ENCODE peak calls at places on chromosomes 5 and 9, in four cellular contexts. H is GM23338, G is A549, R is HepG2. O is an unnamed sample.

GRCh38 chr9:13274901-13275641 is 4.4 kb downstream of the MPDZ start:
- DNase-seq in H (peak; percentile 21), R (no peak), G (no peak), O (no peak)

GRCh38 chr9:76302947-76303550 is 91.2 kb downstream of the RFK start:
- DNase-seq in R (peak; percentile 37), G (peak; percentile 48), H (peak; percentile 82), O (peak; percentile 5)

GRCh38 chr5:141760753-141761152 is 78.7 kb upstream of the ARAP3 start:
- DNase-seq in R (no peak), G (no peak), H (peak; percentile 40), O (no peak)

GRCh38 chr5:55585266-55585610 is 50.5 kb upstream of the PLPP1 start:
- DNase-seq in G (no peak), H (no peak), R (no peak), O (no peak)

GRCh38 chr5:64497390-64497789 is 8.4 kb upstream of the RGS7BP start:
- DNase-seq in H (peak; percentile 41), G (no peak), R (no peak), O (no peak)

GRCh38 chr5:127608077-127608660 is 40.7 kb upstream of the CTXN3 start:
- DNase-seq in H (no peak), R (no peak), G (no peak), O (no peak)

GRCh38 chr5:57155033-57155432 is 18.8 kb upstream of the GPBP1 start:
- DNase-seq in R (no peak), H (no peak), G (no peak), O (no peak)

GRCh38 chr9:116585896-116586295 is 101.2 kb upstream of the TRIM32 start:
- DNase-seq in H (no peak), R (no peak), G (no peak), O (no peak)

GRCh38 chr5:914174-914573 is 21.5 kb downstream of the TRIP13 start:
- DNase-seq in R (no peak), H (no peak), G (no peak), O (no peak)

GRCh38 chr9:106797299-106797698 is 65.7 kb upstream of the ZNF462 start:
- DNase-seq in R (no peak), H (no peak), G (no peak), O (no peak)

GRCh38 chr5:176529116-176529823 is 7.9 kb downstream of the RNF44 start:
- DNase-seq in R (no peak), H (no peak), G (no peak), O (no peak)

GRCh38 chr5:59079622-59080620 is 497.0 kb downstream of the RAB3C start:
- DNase-seq in G (no peak), H (no peak), R (peak; percentile 34), O (no peak)

GRCh38 chr5:120517607-120518252 is 53.6 kb downstream of the PRR16 start:
- DNase-seq in R (no peak), G (no peak), H (no peak), O (no peak)

GRCh38 chr5:10246761-10247160 is 2.9 kb downstream of the ATPSCKMT start:
- DNase-seq in H (no peak), R (peak; percentile 59), G (no peak), O (no peak)

GRCh38 chr5:620586-621180 is 8.5 kb downstream of the CEP72 start:
- DNase-seq in R (peak; percentile 36), G (no peak), H (no peak), O (no peak)

GRCh38 chr9:35510745-35511428 is 21.0 kb downstream of the RUSC2 start:
- DNase-seq in R (peak; percentile 88), H (no peak), G (peak; percentile 79), O (no peak)

GRCh38 chr9:127303830-127304229 is 39.3 kb downstream of the GARNL3 start:
- DNase-seq in H (no peak), R (no peak), G (no peak), O (no peak)

GRCh38 chr9:124032247-124032646 is 20.7 kb downstream of the LHX2 start:
- DNase-seq in G (no peak), H (peak; percentile 75), R (no peak), O (no peak)

GRCh38 chr9:124030969-124031451 is 19.4 kb downstream of the LHX2 start:
- DNase-seq in R (no peak), H (no peak), G (no peak), O (no peak)

GRCh38 chr9:124033348-124033747 is 21.8 kb downstream of the LHX2 start:
- DNase-seq in R (no peak), G (no peak), H (no peak), O (no peak)

GRCh38 chr9:124033967-124034366 is 22.4 kb downstream of the LHX2 start:
- DNase-seq in R (no peak), G (no peak), H (no peak), O (no peak)

GRCh38 chr9:124029617-124030016 is 18.0 kb downstream of the LHX2 start:
- DNase-seq in H (no peak), G (no peak), R (no peak), O (no peak)
- TF ChIP-seq REST in H (no peak), G (no peak), R (no peak), O (no peak)

DNA sequence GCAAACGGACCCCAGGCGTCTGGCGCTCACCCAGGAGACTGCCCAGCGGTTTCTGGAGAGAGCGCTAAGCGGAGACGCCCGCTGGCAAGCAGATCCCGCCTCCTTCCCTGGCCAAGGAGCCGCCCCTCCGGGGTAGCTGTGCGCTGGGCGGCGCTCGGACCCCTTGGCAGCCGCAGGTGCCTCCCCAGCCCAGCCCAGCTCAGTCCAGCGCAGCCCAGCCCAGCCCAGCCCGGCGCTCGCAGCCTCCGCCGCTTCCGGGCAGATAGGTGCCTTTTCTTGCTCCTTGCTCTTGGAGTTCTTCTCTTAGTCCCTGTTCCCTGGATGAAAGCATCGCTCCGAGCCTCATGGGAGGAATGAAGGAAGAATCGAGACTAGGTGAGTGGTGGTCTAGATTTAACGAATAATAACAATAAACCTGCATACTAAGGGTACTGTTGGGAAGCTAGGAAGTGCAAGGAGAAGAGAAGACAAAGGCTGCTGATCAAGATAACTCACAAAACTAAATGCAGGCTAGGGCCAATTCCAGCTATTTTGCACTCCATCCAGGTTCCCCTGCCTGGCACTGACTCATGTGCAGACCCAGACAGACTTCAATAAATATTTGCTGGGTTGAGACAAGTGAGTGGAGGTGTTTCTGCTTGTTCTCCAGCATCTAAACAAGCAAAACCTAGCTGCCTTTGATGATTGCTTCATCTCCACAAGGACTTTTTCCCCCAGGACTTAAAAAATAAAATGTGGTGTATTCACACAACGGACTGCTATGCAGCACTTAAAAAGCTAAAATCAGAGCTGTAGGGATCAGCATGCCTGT is at the start of gene STK32A:
- DNase-seq in G (no peak), H (peak; percentile 93), R (no peak), O (no peak)
- TF ChIP-seq REST in G (no peak), H (no peak), R (no peak), O (no peak)

GRCh38 chr5:154754460-154755360 is 467 bp upstream of the LARP1 start:
- DNase-seq in R (peak; percentile 96), H (peak; percentile 100), G (peak; percentile 98), O (peak; percentile 99)
- TF ChIP-seq REST in R (no peak), H (no peak), G (no peak), O (no peak)

DNA sequence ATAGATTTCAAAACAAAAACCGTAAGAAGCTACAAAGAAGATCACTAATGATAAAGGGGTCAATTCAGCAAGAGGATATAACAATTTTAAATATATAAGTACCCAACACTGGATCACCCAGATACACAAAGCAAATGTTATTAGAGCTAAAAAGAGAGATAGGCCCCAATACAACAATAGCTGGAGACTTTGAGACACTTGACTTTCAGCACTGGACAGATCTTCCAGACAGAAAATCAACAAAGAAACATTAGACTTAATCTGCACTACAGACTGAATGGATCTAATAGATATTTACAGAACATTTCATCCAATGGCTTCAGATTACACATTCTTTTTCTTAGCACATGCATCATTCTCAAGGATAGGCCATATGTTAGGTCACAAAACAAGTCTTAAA is 46.3 kb upstream of the TAF1L start:
- DNase-seq in G (no peak), H (no peak), R (no peak), O (no peak)
- TF ChIP-seq REST in G (peak; percentile 41), H (no peak), R (peak; percentile 53), O (peak; percentile 80)

GRCh38 chr5:143749581-143750204 is 62.3 kb upstream of the HMHB1 start:
- DNase-seq in R (peak; percentile 25), H (no peak), G (no peak), O (no peak)
- TF ChIP-seq REST in R (no peak), H (no peak), G (no peak), O (no peak)

GRCh38 chr9:134335490-134336173 is 9.4 kb downstream of the RXRA start:
- DNase-seq in H (no peak), R (no peak), G (no peak), O (no peak)

GRCh38 chr9:134335095-134335489 is 8.8 kb downstream of the RXRA start:
- DNase-seq in G (no peak), H (no peak), R (no peak), O (no peak)

GRCh38 chr9:134332841-134333233 is 6.6 kb downstream of the RXRA start:
- DNase-seq in G (no peak), R (no peak), H (no peak), O (no peak)

GRCh38 chr9:134333234-134333873 is 7.1 kb downstream of the RXRA start:
- DNase-seq in G (no peak), R (peak; percentile 87), H (no peak), O (no peak)

DNA sequence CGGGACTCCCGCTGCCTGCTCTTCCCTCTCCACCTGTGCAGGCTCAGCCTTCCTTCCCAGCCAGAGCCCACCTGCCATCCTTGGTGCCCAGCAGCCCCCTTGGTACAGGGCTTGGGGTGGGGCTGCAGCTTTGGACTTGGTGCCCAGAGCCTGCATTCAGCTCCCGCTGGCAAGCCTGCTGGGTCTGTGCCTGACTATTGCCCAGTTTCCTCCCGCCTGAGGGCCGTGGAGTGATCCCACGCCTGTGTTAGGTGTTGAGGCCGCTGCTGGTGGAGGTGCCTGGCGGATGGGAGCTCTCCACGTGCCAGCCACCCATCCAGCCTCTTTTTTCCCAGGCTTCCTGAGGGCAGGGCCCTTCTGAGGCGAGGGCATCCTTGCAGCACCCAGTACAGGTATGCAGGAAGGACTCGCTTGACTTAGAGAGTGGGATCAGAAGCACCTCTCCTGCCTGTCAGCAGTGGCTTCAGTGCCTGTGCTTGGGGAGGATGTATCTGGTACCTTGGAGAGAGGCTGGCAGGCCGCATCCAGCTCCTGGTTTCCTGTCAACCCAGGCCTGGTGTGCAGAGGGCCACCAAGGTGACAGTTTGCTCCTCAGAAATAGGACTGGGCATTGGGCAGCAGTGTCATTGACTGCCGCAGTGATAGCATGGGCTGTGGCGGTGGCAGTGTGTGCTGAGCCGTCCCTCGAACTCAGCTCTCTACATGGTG is 7.8 kb downstream of the RXRA start:
- DNase-seq in R (no peak), H (no peak), G (no peak), O (no peak)
- TF ChIP-seq REST in R (peak; percentile 82), H (peak; percentile 55), G (peak; percentile 55), O (peak; percentile 86)

GRCh38 chr5:8958602-8959001 is 587.3 kb downstream of the SEMA5A start:
- DNase-seq in G (no peak), H (no peak), R (no peak), O (no peak)
- TF ChIP-seq REST in G (no peak), H (peak; percentile 51), R (no peak), O (peak; percentile 41)

GRCh38 chr5:135587849-135588248 is 9.1 kb upstream of the CXCL14 start:
- DNase-seq in G (no peak), R (no peak), H (no peak), O (no peak)
- TF ChIP-seq REST in G (no peak), R (no peak), H (no peak), O (no peak)